ENCODE peak calls at places on chromosomes 7 and 10, in five cellular contexts. Y is ovary, Q is dorsolateral prefrontal cortex, S is Panc1, R is heart left ventricle. B is an unnamed sample.

GRCh38 chr10:127162841-127163240 is 33.5 kb downstream of the INSYN2A start:
- DNase-seq in Y (no peak), Q (no peak), S (no peak), R (no peak), B (no peak)

GRCh38 chr7:80139179-80139578 is 4.5 kb downstream of the GNAI1 start:
- DNase-seq in Y (no peak), Q (no peak), S (no peak), R (no peak), B (no peak)

GRCh38 chr7:157760004-157760730 is 423.4 kb downstream of the DNAJB6 start:
- DNase-seq in Y (no peak), Q (no peak), S (no peak), R (no peak), B (no peak)

GRCh38 chr7:74056096-74056915 is 27.3 kb upstream of the LIMK1 start:
- DNase-seq in Y (no peak), Q (no peak), S (no peak), R (no peak), B (no peak)

GRCh38 chr10:75115137-75115536 is 3.7 kb downstream of the SAMD8 start:
- DNase-seq in Y (no peak), Q (no peak), S (no peak), R (no peak), B (no peak)

GRCh38 chr7:92058040-92058439 is 76.2 kb downstream of the CYP51A1 start:
- DNase-seq in Y (no peak), Q (no peak), S (no peak), R (no peak), B (no peak)

GRCh38 chr7:126690848-126691751 is 561.6 kb downstream of the GRM8 start:
- DNase-seq in Y (no peak), Q (no peak), S (no peak), R (no peak), B (no peak)

GRCh38 chr7:148994576-148994975 is 33.7 kb downstream of the PDIA4 start:
- DNase-seq in Y (no peak), Q (no peak), S (no peak), R (no peak), B (no peak)

GRCh38 chr7:116418524-116418923 is 81.0 kb upstream of the CAV2 start:
- DNase-seq in Y (no peak), Q (no peak), S (no peak), R (no peak), B (no peak)

GRCh38 chr10:9222917-9223316 is 1168.4 kb downstream of the GATA3 start:
- DNase-seq in Y (no peak), Q (no peak), S (no peak), R (no peak), B (no peak)

GRCh38 chr10:22714524-22715289 is at the start of gene PIP4K2A:
- DNase-seq in Y (peak; percentile 52), Q (no peak), S (no peak), R (peak; percentile 85), B (peak; percentile 71)

GRCh38 chr7:37352974-37353948 is 95.4 kb downstream of the ELMO1 start:
- DNase-seq in Y (no peak), Q (no peak), S (peak; percentile 28), R (no peak), B (no peak)

GRCh38 chr7:697259-697615 is 29.3 kb upstream of the DNAAF5 start:
- DNase-seq in Y (no peak), Q (no peak), S (no peak), R (no peak), B (no peak)

GRCh38 chr7:2425749-2426148 is 22.3 kb downstream of the CHST12 start:
- DNase-seq in Y (no peak), Q (no peak), S (no peak), R (no peak), B (no peak)

GRCh38 chr10:125003146-125003900 is 61.4 kb downstream of the ZRANB1 start:
- DNase-seq in Y (peak; percentile 25), Q (peak; percentile 23), S (no peak), R (peak; percentile 15), B (no peak)

GRCh38 chr10:100020161-100020882 is 10.6 kb upstream of the DNMBP start:
- DNase-seq in Y (no peak), Q (no peak), S (no peak), R (no peak), B (no peak)

GRCh38 chr7:47329320-47329926 is 252.5 kb downstream of the TNS3 start:
- DNase-seq in Y (no peak), Q (no peak), S (no peak), R (no peak), B (no peak)

GRCh38 chr10:45470098-45471012 is 96.3 kb downstream of the ALOX5 start:
- DNase-seq in Y (no peak), Q (no peak), S (no peak), R (no peak), B (no peak)

GRCh38 chr7:116687801-116688201 is 15.8 kb downstream of the MET start:
- DNase-seq in Y (no peak), Q (no peak), S (peak; percentile 72), R (no peak), B (no peak)

GRCh38 chr7:155203059-155203881 is 94.4 kb upstream of the INSIG1 start:
- DNase-seq in Y (no peak), Q (peak; percentile 19), S (no peak), R (no peak), B (no peak)

GRCh38 chr7:105157278-105157677 is 143.3 kb downstream of the KMT2E start:
- DNase-seq in Y (no peak), Q (no peak), S (no peak), R (no peak), B (no peak)

GRCh38 chr7:115676080-115676479 is 354.5 kb downstream of the TFEC start:
- DNase-seq in Y (peak; percentile 31), Q (peak; percentile 27), S (no peak), R (no peak), B (no peak)

GRCh38 chr7:46750321-46750865 is 829.3 kb upstream of the IGFBP3 start:
- DNase-seq in Y (no peak), Q (no peak), S (no peak), R (no peak), B (no peak)

GRCh38 chr7:2713370-2713769 is 25.4 kb downstream of the AMZ1 start:
- DNase-seq in Y (no peak), Q (no peak), S (no peak), R (no peak), B (no peak)

GRCh38 chr10:125936331-125936730 is 40.0 kb downstream of the FANK1 start:
- DNase-seq in Y (no peak), Q (no peak), S (no peak), R (no peak), B (no peak)

GRCh38 chr10:62082729-62083412 is 181.4 kb downstream of the ARID5B start:
- DNase-seq in Y (no peak), Q (no peak), S (no peak), R (no peak), B (no peak)

GRCh38 chr10:29961351-29961750 is 98.0 kb downstream of the JCAD start:
- DNase-seq in Y (no peak), Q (no peak), S (no peak), R (no peak), B (no peak)

GRCh38 chr10:29957887-29958330 is 101.5 kb downstream of the JCAD start:
- DNase-seq in Y (peak; percentile 38), Q (no peak), S (no peak), R (peak; percentile 29), B (no peak)

GRCh38 chr10:29960261-29960660 is 99.1 kb downstream of the JCAD start:
- DNase-seq in Y (no peak), Q (no peak), S (no peak), R (no peak), B (no peak)

GRCh38 chr10:29956335-29956924 is 103.0 kb downstream of the JCAD start:
- DNase-seq in Y (no peak), Q (no peak), S (no peak), R (no peak), B (no peak)

DNA sequence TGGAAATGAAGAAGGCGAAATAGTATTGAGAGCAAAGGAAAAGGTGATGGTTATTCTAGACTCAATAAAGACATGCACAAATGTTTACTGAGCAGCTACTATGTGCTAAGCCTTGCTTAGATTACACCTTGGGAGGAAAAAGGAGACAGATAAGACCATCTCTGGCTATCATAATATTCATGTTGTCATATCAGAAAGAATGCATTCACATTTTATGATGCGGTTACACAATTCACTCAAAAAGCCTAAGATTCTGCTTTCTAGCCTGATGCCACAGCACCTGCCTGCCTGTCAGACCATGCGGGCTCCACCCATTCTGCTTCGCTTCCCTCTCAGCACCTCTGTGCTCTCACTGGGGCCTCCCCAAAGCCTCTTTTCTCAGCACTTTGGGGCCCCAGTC is 100.9 kb downstream of the JCAD start:
- DNase-seq in Y (no peak), Q (no peak), S (no peak), R (no peak), B (no peak)
- H3K27ac ChIP-seq in Y (no peak overlapping the region), Q (no peak overlapping the region), S (no peak overlapping the region), R (no peak overlapping the region), B (no peak overlapping the region)

GRCh38 chr7:128403676-128404075 is 6.1 kb downstream of the IMPDH1 start:
- DNase-seq in Y (no peak), Q (no peak), S (no peak), R (no peak), B (no peak)
- H3K27ac ChIP-seq in Y (no peak overlapping the region), Q (no peak overlapping the region), S (no peak overlapping the region), R (no peak overlapping the region), B (no peak overlapping the region)

GRCh38 chr7:38978474-38978873 is 765 bp downstream of the POU6F2 start:
- DNase-seq in Y (no peak), Q (no peak), S (no peak), R (no peak), B (no peak)

GRCh38 chr7:38977658-38978057 is at the start of gene POU6F2:
- DNase-seq in Y (no peak), Q (no peak), S (no peak), R (no peak), B (no peak)

GRCh38 chr7:38973760-38974159 is 3.9 kb upstream of the POU6F2 start:
- DNase-seq in Y (no peak), Q (no peak), S (no peak), R (no peak), B (no peak)

GRCh38 chr7:38975944-38976392 is 1.7 kb upstream of the POU6F2 start:
- DNase-seq in Y (no peak), Q (no peak), S (no peak), R (peak; percentile 16), B (no peak)
- H3K27ac ChIP-seq in Y (no peak overlapping the region), Q (peak overlapping the region; percentile 50), S (no peak overlapping the region), R (no peak overlapping the region), B (no peak overlapping the region)

GRCh38 chr10:114359041-114359952 is 45.0 kb downstream of the AFAP1L2 start:
- DNase-seq in Y (no peak), Q (no peak), S (no peak), R (no peak), B (no peak)

GRCh38 chr10:114362831-114363355 is 41.4 kb downstream of the AFAP1L2 start:
- DNase-seq in Y (no peak), Q (no peak), S (no peak), R (no peak), B (no peak)

GRCh38 chr10:114357591-114357990 is 46.7 kb downstream of the AFAP1L2 start:
- DNase-seq in Y (no peak), Q (no peak), S (no peak), R (no peak), B (no peak)

GRCh38 chr10:114356786-114357588 is 47.3 kb downstream of the AFAP1L2 start:
- DNase-seq in Y (no peak), Q (no peak), S (no peak), R (no peak), B (no peak)

DNA sequence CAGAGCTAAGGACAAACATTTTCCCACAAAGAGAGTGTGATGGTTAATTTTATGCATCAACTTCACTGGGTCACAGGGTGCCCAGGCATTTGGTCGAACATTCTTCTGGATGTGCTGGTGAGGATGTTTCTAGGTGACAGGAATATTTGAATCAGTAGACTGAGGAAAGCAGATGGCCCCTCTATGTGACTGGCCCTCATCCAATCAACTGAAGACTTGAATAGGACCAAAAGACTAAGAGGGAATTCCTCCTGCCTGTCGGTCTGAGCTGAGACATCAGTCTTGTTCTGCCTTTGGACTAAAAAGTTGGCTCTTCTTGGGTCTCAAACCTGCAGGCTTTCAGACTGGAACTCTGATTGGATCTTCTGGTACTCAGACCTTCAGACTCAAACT is 44.4 kb downstream of the AFAP1L2 start:
- DNase-seq in Y (no peak), Q (no peak), S (no peak), R (no peak), B (no peak)
- H3K27ac ChIP-seq in Y (no peak overlapping the region), Q (no peak overlapping the region), S (no peak overlapping the region), R (no peak overlapping the region), B (no peak overlapping the region)

B was measured in caudate nucleus.